ENCODE peak calls at places on chromosomes 2 and 18, in five cellular contexts. G is GM23338, B is mammary epithelial cell, X is IMR-90, Q is vagina. R is an unnamed sample.

GRCh38 chr18:9101730-9102390 is 639 bp upstream of the NDUFV2 start:
- DNase-seq in G (no peak), B (peak; percentile 35), X (peak; percentile 86), Q (no peak), R (no peak)

GRCh38 chr2:13413989-13414388 is 697.3 kb downstream of the TRIB2 start:
- DNase-seq in G (peak; percentile 58), B (no peak), X (no peak), Q (no peak), R (no peak)

GRCh38 chr18:57792741-57793629 is 10.1 kb downstream of the ATP8B1 start:
- DNase-seq in G (no peak), B (no peak), X (no peak), Q (no peak), R (no peak)

GRCh38 chr2:129751409-129751808 is 228.1 kb upstream of the RAB6C start:
- DNase-seq in G (no peak), B (no peak), X (no peak), Q (no peak), R (no peak)

GRCh38 chr2:64404743-64405142 is 49.2 kb upstream of the LGALSL start:
- DNase-seq in G (peak; percentile 81), B (no peak), X (no peak), Q (peak; percentile 81), R (no peak)

GRCh38 chr18:23524213-23524707 is 20.9 kb downstream of the RMC1 start:
- DNase-seq in G (no peak), B (no peak), X (no peak), Q (no peak), R (no peak)

GRCh38 chr18:8538935-8539334 is 70.3 kb upstream of the RAB12 start:
- DNase-seq in G (no peak), B (no peak), X (no peak), Q (no peak), R (no peak)

GRCh38 chr2:28225472-28225915 is 167.2 kb upstream of the FOSL2 start:
- DNase-seq in G (no peak), B (peak; percentile 28), X (no peak), Q (no peak), R (no peak)

GRCh38 chr2:54845514-54845913 is 122.1 kb downstream of the EML6 start:
- DNase-seq in G (no peak), B (no peak), X (peak; percentile 65), Q (no peak), R (no peak)

GRCh38 chr2:203629699-203630098 is 76.7 kb upstream of the CD28 start:
- DNase-seq in G (no peak), B (no peak), X (no peak), Q (no peak), R (no peak)

GRCh38 chr2:1721706-1722483 is 22.4 kb downstream of the PXDN start:
- DNase-seq in G (no peak), B (peak; percentile 92), X (peak; percentile 91), Q (no peak), R (peak; percentile 75)

GRCh38 chr18:55587341-55588000 is 521 bp downstream of the TCF4 start:
- DNase-seq in G (peak; percentile 58), B (peak; percentile 12), X (peak; percentile 51), Q (no peak), R (no peak)

GRCh38 chr2:159650574-159650973 is 34.2 kb upstream of the BAZ2B start:
- DNase-seq in G (no peak), B (no peak), X (no peak), Q (no peak), R (no peak)

GRCh38 chr18:48340502-48340901 is 68.7 kb downstream of the ZBTB7C start:
- DNase-seq in G (no peak), B (no peak), X (no peak), Q (no peak), R (no peak)

GRCh38 chr18:59917422-59917821 is 17.6 kb downstream of the PMAIP1 start:
- DNase-seq in G (peak; percentile 35), B (peak; percentile 68), X (peak; percentile 58), Q (no peak), R (no peak)

GRCh38 chr2:189999661-190000060 is 62.9 kb downstream of the MSTN start:
- DNase-seq in G (no peak), B (no peak), X (no peak), Q (no peak), R (no peak)

GRCh38 chr2:231932711-231932970 is 6.4 kb upstream of the NPPC start:
- DNase-seq in G (no peak), B (no peak), X (no peak), Q (no peak), R (no peak)

GRCh38 chr18:48928787-48929186 is 22.0 kb downstream of the SMAD7 start:
- DNase-seq in G (no peak), B (peak; percentile 57), X (peak; percentile 42), Q (no peak), R (no peak)

GRCh38 chr2:187056416-187057333 is 207.7 kb upstream of the ZSWIM2 start:
- DNase-seq in G (no peak), B (no peak), X (no peak), Q (no peak), R (no peak)

GRCh38 chr2:237532225-237532624 is 34.1 kb upstream of the PRLH start:
- DNase-seq in G (no peak), B (peak; percentile 24), X (no peak), Q (no peak), R (no peak)

GRCh38 chr2:138421971-138422335 is 79.6 kb upstream of the SPOPL start:
- DNase-seq in G (no peak), B (peak; percentile 91), X (peak; percentile 76), Q (no peak), R (peak; percentile 77)

GRCh38 chr2:168601739-168602138 is 145.7 kb downstream of the CERS6 start:
- DNase-seq in G (no peak), B (no peak), X (no peak), Q (no peak), R (no peak)

GRCh38 chr18:73923866-73924265 is 223.8 kb downstream of the FBXO15 start:
- DNase-seq in G (no peak), B (no peak), X (peak; percentile 53), Q (no peak), R (peak; percentile 54)

GRCh38 chr2:172438741-172439508 is 11.5 kb downstream of the ITGA6 start:
- DNase-seq in G (no peak), B (peak; percentile 73), X (peak; percentile 71), Q (no peak), R (no peak)

GRCh38 chr2:212005077-212005671 is 533.4 kb downstream of the ERBB4 start:
- DNase-seq in G (peak; percentile 73), B (peak; percentile 20), X (peak; percentile 33), Q (no peak), R (no peak)

GRCh38 chr2:130374587-130375290 is 18.9 kb downstream of the PTPN18 start:
- DNase-seq in G (no peak), B (no peak), X (peak; percentile 52), Q (no peak), R (no peak)

GRCh38 chr2:153766415-153766814 is 105.3 kb upstream of the GALNT13 start:
- DNase-seq in G (no peak), B (no peak), X (no peak), Q (no peak), R (no peak)

GRCh38 chr18:58952871-58953270 is 88.2 kb downstream of the ZNF532 start:
- DNase-seq in G (peak; percentile 55), B (no peak), X (no peak), Q (no peak), R (no peak)

GRCh38 chr2:230327418-230328154 is 593 bp downstream of the SP140L start:
- DNase-seq in G (no peak), B (no peak), X (no peak), Q (no peak), R (no peak)
- H3K4me3 ChIP-seq in G (no peak overlapping the region), B (peak overlapping the region; percentile 64), X (peak overlapping the region; percentile 87), Q (peak overlapping the region; percentile 45), R (peak overlapping the region; percentile 44)

DNA sequence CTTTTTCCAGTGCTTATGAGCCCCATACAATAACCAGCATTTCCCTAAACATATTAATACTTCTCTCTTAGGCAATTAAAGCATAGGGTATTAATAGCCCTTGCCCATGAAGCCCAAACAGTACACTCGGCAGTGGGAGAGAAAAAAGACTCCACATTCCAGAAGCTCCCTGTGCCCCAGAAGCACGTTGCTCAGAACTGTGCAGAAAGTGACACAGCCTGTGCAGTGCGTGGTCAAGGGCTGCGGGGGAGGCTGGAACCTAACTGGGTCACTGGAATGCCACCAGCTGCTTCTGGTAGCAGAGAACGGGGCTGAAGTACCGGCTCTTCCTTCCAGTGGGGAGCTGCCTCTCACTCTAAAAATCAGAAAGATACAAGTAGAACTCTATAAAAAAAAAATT is 32.7 kb downstream of the EIPR1 start:
- DNase-seq in G (no peak), B (no peak), X (no peak), Q (no peak), R (no peak)
- TF ChIP-seq CTCF in G (no peak), B (no peak), X (no peak), Q (no peak), R (no peak)

DNA sequence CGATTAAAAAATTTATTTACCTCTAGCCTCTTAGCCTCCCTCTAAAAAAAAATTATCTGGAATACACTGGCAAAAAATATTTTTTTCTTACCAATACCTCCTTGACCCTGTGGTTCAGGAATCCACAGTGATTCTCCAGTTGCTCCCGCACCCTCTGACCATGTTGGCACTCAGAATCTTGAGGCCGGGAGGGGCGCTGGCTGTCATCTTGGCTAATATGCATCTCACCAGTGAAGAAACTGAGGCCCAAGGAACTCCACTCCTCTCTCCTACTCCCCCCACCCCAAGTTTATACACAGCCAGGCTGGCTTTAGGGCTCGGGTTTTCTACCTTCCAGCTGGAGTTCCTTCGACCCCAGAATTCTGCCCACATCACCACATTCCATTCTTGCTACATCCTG is 97.8 kb upstream of the THOC1 start:
- DNase-seq in G (no peak), B (no peak), X (no peak), Q (no peak), R (no peak)
- H3K27me3 ChIP-seq in G (no peaks in the 10 kb centered on the region), B (no peaks in the 10 kb centered on the region), X (peaks cover 12% of the 10 kb centered on the region), Q (no peaks in the 10 kb centered on the region), R (no peaks in the 10 kb centered on the region)

DNA sequence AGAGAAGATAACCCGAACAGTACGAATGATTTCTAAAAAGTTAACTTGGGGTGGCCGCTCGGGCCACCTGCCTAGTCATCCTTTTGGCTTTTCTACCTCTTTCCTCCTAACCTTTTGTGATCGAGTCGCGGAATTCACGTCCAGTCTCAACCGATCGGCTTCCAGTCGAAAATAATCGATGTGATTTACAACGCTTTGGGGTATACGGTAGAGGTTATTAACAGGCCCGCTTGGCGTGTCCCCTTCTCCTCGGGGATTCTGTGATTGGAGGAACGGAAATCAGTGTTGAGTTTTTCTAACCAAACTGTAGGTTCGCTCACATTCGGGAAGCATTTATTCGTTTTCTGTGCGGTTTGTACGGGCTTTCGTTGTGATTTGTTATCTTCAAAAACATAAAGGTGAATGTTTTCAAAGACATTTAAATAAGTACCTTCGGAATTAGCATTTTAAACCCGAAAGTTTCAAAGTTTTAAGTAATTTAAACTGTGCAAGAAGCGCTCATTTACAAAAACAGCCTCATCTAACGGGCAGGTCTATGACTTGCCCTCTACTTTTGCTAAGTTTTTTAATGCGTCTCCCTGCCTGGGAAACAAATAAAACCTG is 588 bp upstream of the FOXI3 start:
- DNase-seq in G (peak; percentile 58), B (peak; percentile 9), X (no peak), Q (no peak), R (no peak)
- H3K4me3 ChIP-seq in G (peak overlapping the region; percentile 60), B (peak overlapping the region; percentile 71), X (no peak overlapping the region), Q (no peak overlapping the region), R (no peak overlapping the region)

DNA sequence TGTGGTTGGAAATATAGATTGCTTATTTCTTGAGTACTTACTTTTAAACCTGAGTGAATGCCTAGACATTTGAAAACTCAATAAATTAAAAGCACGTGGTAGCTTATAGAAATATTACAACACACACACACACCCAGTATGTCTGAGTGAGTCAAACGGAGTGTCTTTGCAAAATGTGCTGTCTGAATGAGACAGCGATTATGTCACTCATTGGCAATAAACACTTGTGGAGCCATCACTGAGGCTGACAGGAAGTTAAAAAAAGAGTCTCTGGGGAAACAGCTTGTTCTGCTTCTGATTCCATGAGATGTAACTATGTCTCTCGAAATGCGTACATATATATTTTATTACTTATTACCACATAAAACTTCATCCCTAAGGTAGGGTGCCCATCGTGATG is 22.3 kb upstream of the VPS4B start:
- DNase-seq in G (no peak), B (peak; percentile 96), X (peak; percentile 72), Q (no peak), R (peak; percentile 47)
- TF ChIP-seq CTCF in G (no peak), B (no peak), X (no peak), Q (no peak), R (no peak)